ENCODE peak calls at places on chromosomes 3 and 15, in eight cellular contexts. N is stomach, B is K562, H is suprapubic skin, A is SK-N-MC, V is HL-60, W is GM23338, Y is transverse colon. I is an unnamed sample.

GRCh38 chr15:69551391-69552056 is 98.9 kb downstream of the RPLP1 start:
- DNase-seq in A (no peak), N (no peak), B (no peak), W (no peak), Y (no peak), V (no peak), H (no peak), I (no peak)

GRCh38 chr3:15159501-15160136 is 46.4 kb upstream of the CAPN7 start:
- DNase-seq in A (no peak), N (no peak), B (no peak), W (no peak), H (no peak), V (no peak), Y (no peak), I (no peak)

GRCh38 chr3:119628816-119629445 is 31.2 kb downstream of the PLA1A start:
- DNase-seq in W (no peak), H (no peak), B (no peak), N (no peak), V (no peak), Y (no peak), A (no peak), I (no peak)

GRCh38 chr3:186787642-186788481 is 4.5 kb downstream of the EIF4A2 start:
- DNase-seq in V (no peak), N (no peak), H (no peak), B (no peak), Y (no peak), W (no peak), A (no peak), I (no peak)

GRCh38 chr3:58356054-58356453 is 23.4 kb downstream of the PXK start:
- DNase-seq in B (no peak), H (no peak), N (no peak), W (no peak), V (peak; percentile 79), Y (peak; percentile 13), A (no peak), I (no peak)

GRCh38 chr15:82178061-82178460 is 84.5 kb downstream of the EFL1 start:
- DNase-seq in N (no peak), Y (no peak), B (no peak), H (no peak), W (no peak), A (no peak), V (no peak), I (no peak)

GRCh38 chr15:63407612-63408011 is 26.0 kb upstream of the CA12 start:
- DNase-seq in B (no peak), A (peak; percentile 84), V (no peak), W (no peak), H (no peak), Y (no peak), N (no peak), I (no peak)

GRCh38 chr3:99023590-99024192 is 122.2 kb upstream of the DCBLD2 start:
- DNase-seq in N (no peak), H (no peak), Y (no peak), B (peak; percentile 26), W (peak; percentile 57), A (peak; percentile 35), V (peak; percentile 1), I (no peak)

GRCh38 chr3:194870394-194871110 is 184.9 kb downstream of the FAM43A start:
- DNase-seq in A (no peak), H (peak; percentile 67), V (no peak), B (no peak), Y (peak; percentile 69), N (no peak), W (no peak), I (peak; percentile 38)

GRCh38 chr3:178352300-178353021 is 183.8 kb upstream of the KCNMB2 start:
- DNase-seq in A (peak; percentile 63), B (no peak), W (peak; percentile 44), Y (no peak), H (no peak), V (no peak), N (no peak), I (no peak)

GRCh38 chr15:77421370-77421700 is 647 bp downstream of the HMG20A start:
- DNase-seq in V (no peak), N (no peak), Y (peak; percentile 24), H (no peak), A (no peak), B (no peak), W (peak; percentile 40), I (no peak)

GRCh38 chr15:100987143-100987542 is 68.0 kb downstream of the LRRK1 start:
- DNase-seq in B (no peak), N (no peak), A (no peak), Y (no peak), V (no peak), W (no peak), H (no peak), I (no peak)

GRCh38 chr3:23763040-23763477 is 42.7 kb upstream of the UBE2E1 start:
- DNase-seq in W (no peak), A (no peak), B (no peak), Y (no peak), N (no peak), V (no peak), H (no peak), I (no peak)

GRCh38 chr3:40821316-40821715 is 296.6 kb downstream of the ZNF621 start:
- DNase-seq in W (no peak), Y (no peak), H (no peak), V (no peak), N (no peak), B (no peak), A (peak; percentile 70), I (no peak)

GRCh38 chr3:62131620-62132019 is 241.7 kb downstream of the FEZF2 start:
- DNase-seq in A (no peak), Y (no peak), H (no peak), B (peak; percentile 28), W (peak; percentile 46), N (no peak), V (no peak), I (no peak)

GRCh38 chr3:154089416-154090115 is 31.6 kb upstream of the ARHGEF26 start:
- DNase-seq in N (no peak), Y (no peak), B (no peak), A (no peak), H (no peak), V (no peak), W (no peak), I (no peak)

GRCh38 chr15:67690936-67691335 is 134.4 kb upstream of the SKOR1 start:
- DNase-seq in N (no peak), B (no peak), H (no peak), V (no peak), W (no peak), A (peak; percentile 6), Y (no peak), I (no peak)

GRCh38 chr3:161748049-161748448 is 251.4 kb downstream of the OTOL1 start:
- DNase-seq in N (no peak), H (no peak), B (no peak), Y (no peak), V (no peak), A (no peak), W (no peak), I (no peak)

GRCh38 chr3:64440498-64440897 is 215.2 kb upstream of the PRICKLE2 start:
- DNase-seq in W (no peak), H (no peak), V (no peak), N (peak; percentile 70), Y (no peak), B (no peak), A (no peak), I (no peak)

GRCh38 chr15:52765779-52766178 is 24.4 kb downstream of the ONECUT1 start:
- DNase-seq in A (no peak), B (no peak), W (peak; percentile 60), Y (no peak), V (no peak), H (no peak), N (no peak), I (no peak)

GRCh38 chr3:141795719-141796435 is 32.7 kb downstream of the GRK7 start:
- DNase-seq in N (no peak), W (no peak), V (peak; percentile 78), H (no peak), Y (peak; percentile 42), B (no peak), A (peak; percentile 66), I (no peak)

GRCh38 chr15:72306211-72306785 is 13.7 kb downstream of the CELF6 start:
- DNase-seq in Y (no peak), V (peak; percentile 85), W (peak; percentile 91), B (peak; percentile 39), A (no peak), N (no peak), H (peak; percentile 72), I (no peak)

DNA sequence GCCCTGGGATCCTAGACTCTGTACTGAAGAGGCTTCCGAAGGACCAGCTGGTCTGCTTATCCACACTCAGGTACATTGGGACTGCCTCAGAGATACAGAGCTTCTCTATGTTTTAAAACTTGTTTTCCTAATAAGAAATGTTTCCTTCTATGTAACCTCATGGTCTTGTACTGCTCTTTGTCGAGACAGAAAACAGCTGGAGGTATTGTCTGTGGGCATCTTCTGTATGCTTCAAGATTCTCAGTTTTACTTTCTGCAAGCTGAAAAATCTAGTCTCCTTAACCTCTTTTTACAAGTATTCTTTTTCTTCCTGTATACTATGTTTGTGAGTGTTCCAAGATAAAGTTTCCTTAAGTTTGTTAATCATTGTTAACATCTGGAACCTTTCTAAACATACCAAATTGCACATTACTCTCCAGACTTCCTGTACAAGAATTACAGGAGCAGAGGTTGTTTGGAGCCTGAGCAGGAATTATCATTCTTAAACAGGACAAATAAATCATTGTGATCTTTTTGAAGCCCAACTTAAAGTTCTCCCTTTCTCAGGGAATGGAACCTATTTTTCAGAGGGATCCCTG is 358.3 kb upstream of the CFAP20DC start:
- DNase-seq in N (no peak), V (no peak), W (no peak), Y (no peak), H (no peak), B (no peak), A (no peak), I (no peak)
- TF ChIP-seq POLR2AphosphoS5 in N (no peak), V (no peak), W (no peak), Y (no peak), H (no peak), B (no peak), A (no peak), I (no peak)

GRCh38 chr15:74423443-74424257 is 10.1 kb downstream of the SEMA7A start:
- DNase-seq in V (no peak), B (no peak), N (no peak), A (no peak), Y (no peak), W (no peak), H (no peak), I (no peak)
- H3K27ac ChIP-seq in V (no peak overlapping the region), B (no peak overlapping the region), N (no peak overlapping the region), A (no peak overlapping the region), Y (no peak overlapping the region), W (no peak overlapping the region), H (peak overlapping the region; percentile 34), I (peak overlapping the region; percentile 77)

DNA sequence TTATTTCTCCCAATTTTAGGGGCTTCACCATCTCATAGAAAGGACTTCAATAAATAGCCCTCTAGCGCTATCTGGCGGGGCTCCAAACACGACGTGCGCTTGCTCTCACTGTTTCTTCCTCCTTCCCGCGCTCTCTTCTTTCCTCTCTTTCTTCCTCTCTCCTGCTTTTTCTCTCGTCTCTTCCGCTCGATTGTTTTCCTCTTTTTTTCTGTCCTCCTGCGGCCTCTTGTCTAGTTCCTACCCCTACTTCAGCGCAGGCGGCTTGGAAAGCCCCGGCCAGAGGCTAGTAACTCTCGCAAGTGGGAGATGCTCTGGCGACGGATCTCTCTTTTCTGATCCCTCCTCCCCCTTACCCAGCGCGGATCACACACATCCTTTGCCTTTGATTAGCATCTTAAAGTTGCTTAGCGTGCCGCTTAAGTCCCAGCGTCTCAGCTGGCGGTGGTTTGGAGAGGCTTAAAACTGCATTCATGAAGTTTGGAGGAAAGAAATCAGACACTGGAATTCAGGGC is 6.2 kb upstream of the MEIS2 start:
- DNase-seq in A (no peak), V (no peak), Y (no peak), N (no peak), H (no peak), B (no peak), W (peak; percentile 90), I (no peak)
- H3K4me3 ChIP-seq in A (peak overlapping the region; percentile 13), V (no peak overlapping the region), Y (peak overlapping the region; percentile 16), N (peak overlapping the region; percentile 24), H (peak overlapping the region; percentile 14), B (no peak overlapping the region), W (peak overlapping the region; percentile 44), I (peak overlapping the region; percentile 56)

GRCh38 chr15:74616020-74616939 is 644 bp downstream of the CLK3 start:
- DNase-seq in A (no peak), N (peak; percentile 87), B (peak; percentile 58), Y (peak; percentile 89), H (peak; percentile 89), V (peak; percentile 75), W (peak; percentile 48), I (peak; percentile 70)
- TF ChIP-seq POLR2AphosphoS5 in A (no peak), N (no peak), B (peak; percentile 36), Y (peak; percentile 85), H (peak; percentile 18), V (peak; percentile 59), W (no peak), I (no peak)

I was measured in breast epithelium.